ENCODE peak calls at places on chromosomes 5 and 9, in six cellular contexts. W is nephron progenitor cell, G is right atrium auricular region, R is endodermal cell, L is fibroblast of lung, F is neural progenitor cell. P is an unnamed sample.

GRCh38 chr5:62143268-62144229 is 162.5 kb upstream of the KIF2A start:
- DNase-seq in W (no peak), G (no peak), R (peak; percentile 44), L (peak; percentile 57), F (peak; percentile 49), P (no peak)

GRCh38 chr5:35626108-35626507 is 8.4 kb downstream of the SPEF2 start:
- DNase-seq in W (no peak), G (no peak), R (no peak), L (no peak), F (no peak), P (no peak)

GRCh38 chr5:79120221-79120620 is 8.6 kb downstream of the BHMT start:
- DNase-seq in W (no peak), G (no peak), R (no peak), L (no peak), F (no peak), P (peak; percentile 45)

GRCh38 chr5:156841737-156842136 is 8.4 kb upstream of the PPP1R2B start:
- DNase-seq in W (no peak), G (no peak), R (no peak), L (no peak), F (no peak), P (no peak)

GRCh38 chr9:30301271-30301963 is 2083.0 kb upstream of the ACO1 start:
- DNase-seq in W (no peak), G (no peak), R (no peak), L (no peak), F (no peak), P (no peak)

GRCh38 chr9:34891386-34891785 is 66.7 kb upstream of the PHF24 start:
- DNase-seq in W (no peak), G (no peak), R (no peak), L (no peak), F (no peak), P (no peak)

GRCh38 chr5:108869066-108869465 is 121.4 kb downstream of the FER start:
- DNase-seq in W (no peak), G (no peak), R (no peak), L (no peak), F (no peak), P (no peak)

GRCh38 chr9:129069825-129070473 is 11.0 kb upstream of the DOLPP1 start:
- DNase-seq in W (no peak), G (no peak), R (peak; percentile 46), L (no peak), F (no peak), P (no peak)

GRCh38 chr9:76369583-76369982 is 24.6 kb downstream of the RFK start:
- DNase-seq in W (peak; percentile 8), G (no peak), R (peak; percentile 68), L (peak; percentile 60), F (peak; percentile 33), P (peak; percentile 76)

DNA sequence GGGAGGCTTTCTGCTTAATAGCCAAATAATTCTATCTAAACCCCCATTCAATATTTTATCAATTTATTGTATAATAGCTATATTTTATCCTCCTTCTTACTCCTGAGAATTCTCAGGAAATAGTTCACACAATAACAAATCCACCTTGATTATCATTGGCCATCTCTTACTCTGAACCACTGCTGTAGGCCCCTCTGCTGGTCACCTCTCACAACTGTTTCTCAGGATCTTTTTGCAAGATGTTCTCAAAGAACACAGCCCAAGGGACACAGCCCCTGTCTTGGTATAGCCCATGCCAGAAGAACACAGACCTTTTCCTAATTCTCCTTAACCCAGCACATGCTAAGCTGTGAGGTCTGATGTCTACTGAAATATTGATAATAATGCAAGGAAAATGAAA is 74.9 kb upstream of the HTR4 start:
- DNase-seq in W (no peak), G (no peak), R (peak; percentile 71), L (no peak), F (peak; percentile 26), P (no peak)
- TF ChIP-seq CTCF in W (no peak), G (peak; percentile 24), R (peak; percentile 76), L (peak; percentile 37), F (peak; percentile 42), P (peak; percentile 45)

DNA sequence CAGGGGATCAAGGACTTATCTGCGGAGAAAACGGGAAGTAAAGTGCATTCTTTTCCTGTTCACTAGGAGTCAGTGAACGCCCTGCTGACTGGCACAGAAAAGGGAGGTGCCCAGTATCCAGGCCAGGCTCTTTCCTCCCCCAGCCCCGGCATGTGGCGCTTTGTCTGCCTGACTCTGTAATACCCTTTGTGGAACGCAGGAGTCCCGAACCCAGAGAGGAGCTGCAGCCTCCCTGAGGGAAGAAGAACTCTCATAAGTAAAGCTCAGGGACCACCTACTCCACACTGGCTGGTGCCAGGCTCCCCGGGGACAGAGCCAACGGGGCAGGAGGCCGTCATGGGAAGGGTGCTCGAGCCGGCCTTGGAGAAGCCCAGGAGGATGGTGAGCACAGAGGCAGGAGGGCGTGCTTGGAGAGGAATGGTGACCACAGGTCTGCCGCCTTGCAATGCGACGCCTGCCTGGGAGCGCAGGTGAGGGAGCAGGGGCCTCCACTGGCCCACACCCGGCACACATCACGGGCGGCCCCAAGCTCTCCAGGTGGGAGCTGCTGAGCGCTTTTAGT is 31.5 kb downstream of the VAV2 start:
- DNase-seq in W (no peak), G (peak; percentile 68), R (no peak), L (no peak), F (peak; percentile 50), P (no peak)
- TF ChIP-seq CTCF in W (no peak), G (no peak), R (peak; percentile 25), L (no peak), F (no peak), P (peak; percentile 10)

GRCh38 chr5:130425405-130425804 is 521.1 kb downstream of the CHSY3 start:
- DNase-seq in W (no peak), G (no peak), R (no peak), L (no peak), F (no peak), P (no peak)
- TF ChIP-seq CTCF in W (no peak), G (no peak), R (no peak), L (no peak), F (no peak), P (no peak)

GRCh38 chr5:178308541-178309092 is 76.0 kb upstream of the PHYKPL start:
- DNase-seq in W (no peak), G (no peak), R (peak; percentile 39), L (no peak), F (no peak), P (no peak)

GRCh38 chr5:178307266-178308045 is 74.9 kb upstream of the PHYKPL start:
- DNase-seq in W (no peak), G (no peak), R (peak; percentile 47), L (no peak), F (no peak), P (no peak)

GRCh38 chr5:178306430-178307225 is 74.0 kb upstream of the PHYKPL start:
- DNase-seq in W (no peak), G (no peak), R (peak; percentile 52), L (no peak), F (no peak), P (no peak)

GRCh38 chr5:178310130-178310865 is 77.7 kb upstream of the PHYKPL start:
- DNase-seq in W (no peak), G (no peak), R (peak; percentile 46), L (no peak), F (no peak), P (no peak)

GRCh38 chr5:178309271-178310008 is 76.8 kb upstream of the PHYKPL start:
- DNase-seq in W (no peak), G (no peak), R (peak; percentile 38), L (no peak), F (no peak), P (no peak)
- TF ChIP-seq CTCF in W (no peak), G (no peak), R (no peak), L (no peak), F (no peak), P (no peak)

DNA sequence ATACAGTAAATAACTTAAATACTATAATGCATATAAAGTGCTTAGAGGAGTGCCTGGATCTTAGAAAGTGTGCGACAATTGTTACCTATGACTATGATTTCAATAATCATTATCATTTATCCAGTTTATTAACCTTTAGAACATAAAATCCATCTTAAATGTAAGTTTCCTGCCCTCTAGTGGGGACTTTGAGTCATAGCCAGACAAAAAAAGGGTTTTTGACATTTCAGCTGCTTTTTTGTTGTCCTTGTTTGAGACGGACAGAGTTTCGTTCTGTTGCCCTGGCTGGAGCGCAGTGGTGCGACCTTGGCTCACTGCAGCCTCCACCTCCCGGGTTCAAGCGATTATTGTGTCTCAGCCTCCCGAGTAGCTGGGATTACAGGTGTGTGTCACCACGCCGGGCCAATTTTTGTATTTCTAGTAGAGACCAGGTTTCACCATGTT is 9.7 kb upstream of the C9orf152 start:
- DNase-seq in W (no peak), G (no peak), R (no peak), L (peak; percentile 70), F (peak; percentile 52), P (no peak)
- TF ChIP-seq CTCF in W (peak; percentile 77), G (peak; percentile 76), R (peak; percentile 87), L (peak; percentile 71), F (peak; percentile 93), P (peak; percentile 77)

GRCh38 chr9:137789295-137789895 is 88.2 kb upstream of the CACNA1B start:
- DNase-seq in W (no peak), G (no peak), R (no peak), L (no peak), F (no peak), P (no peak)
- TF ChIP-seq CTCF in W (no peak), G (no peak), R (no peak), L (no peak), F (no peak), P (no peak)

GRCh38 chr9:127154003-127154389 is 31.6 kb upstream of the ANGPTL2 start:
- DNase-seq in W (no peak), G (peak; percentile 58), R (peak; percentile 43), L (no peak), F (no peak), P (no peak)

GRCh38 chr9:127155314-127155713 is 32.9 kb upstream of the ANGPTL2 start:
- DNase-seq in W (no peak), G (no peak), R (peak; percentile 28), L (no peak), F (no peak), P (no peak)

GRCh38 chr9:127158995-127159801 is 36.8 kb upstream of the ANGPTL2 start:
- DNase-seq in W (no peak), G (peak; percentile 64), R (peak; percentile 85), L (peak; percentile 87), F (peak; percentile 70), P (peak; percentile 89)

GRCh38 chr9:127153484-127153883 is 31.0 kb upstream of the ANGPTL2 start:
- DNase-seq in W (no peak), G (no peak), R (peak; percentile 27), L (no peak), F (no peak), P (no peak)

GRCh38 chr9:127154390-127155191 is 32.2 kb upstream of the ANGPTL2 start:
- DNase-seq in W (no peak), G (peak; percentile 89), R (peak; percentile 30), L (peak; percentile 75), F (no peak), P (no peak)
- TF ChIP-seq CTCF in W (no peak), G (no peak), R (no peak), L (no peak), F (no peak), P (no peak)

GRCh38 chr9:86993830-86994229 is 46.5 kb upstream of the GAS1 start:
- DNase-seq in W (no peak), G (no peak), R (no peak), L (no peak), F (no peak), P (no peak)

GRCh38 chr9:86997961-86998360 is 50.7 kb upstream of the GAS1 start:
- DNase-seq in W (no peak), G (no peak), R (no peak), L (no peak), F (no peak), P (no peak)

GRCh38 chr9:86994231-86994630 is 46.9 kb upstream of the GAS1 start:
- DNase-seq in W (no peak), G (no peak), R (no peak), L (peak; percentile 27), F (no peak), P (no peak)

GRCh38 chr9:87002517-87002916 is 55.2 kb upstream of the GAS1 start:
- DNase-seq in W (no peak), G (no peak), R (no peak), L (no peak), F (no peak), P (no peak)

GRCh38 chr9:86997158-86997557 is 49.9 kb upstream of the GAS1 start:
- DNase-seq in W (no peak), G (no peak), R (no peak), L (no peak), F (peak; percentile 59), P (no peak)
- TF ChIP-seq CTCF in W (peak; percentile 25), G (no peak), R (peak; percentile 73), L (no peak), F (peak; percentile 56), P (no peak)